ENCODE peak calls at places on chromosomes 1 and 21, in eight cellular contexts. S is CD4-positive, alpha-beta T cell; A is heart right ventricle; P is GM23248; H is cardiac muscle cell; T is ovary; F is pancreas; E is stomach. N is an unnamed sample. For H3K9me3, the result is how much of the 10 kb centered on the place peaks cover.

GRCh38 chr1:210223174-210223904 is 9.3 kb upstream of the SERTAD4 start:
- DNase-seq in S (no peak), A (no peak), P (no peak), H (no peak), T (no peak), F (no peak), E (no peak), N (no peak)

GRCh38 chr1:227270554-227270953 is 47.7 kb downstream of the CDC42BPA start:
- DNase-seq in S (no peak), A (no peak), P (no peak), H (no peak), T (no peak), F (no peak), E (no peak), N (no peak)

GRCh38 chr1:236066828-236067386 is 2.0 kb upstream of the NID1 start:
- DNase-seq in S (peak), A (peak), P (no peak), H (peak), T (peak), F (no peak), E (peak), N (no peak)

GRCh38 chr1:24286246-24287010 is 32.7 kb upstream of the GRHL3 start:
- DNase-seq in S (no peak), A (no peak), P (no peak), H (no peak), T (no peak), F (no peak), E (no peak), N (no peak)

GRCh38 chr1:173193639-173194038 is 13.5 kb downstream of the TNFSF4 start:
- DNase-seq in S (no peak), A (no peak), P (peak), H (no peak), T (no peak), F (no peak), E (no peak), N (no peak)

GRCh38 chr1:42052300-42052699 is 100.9 kb upstream of the GUCA2B start:
- DNase-seq in S (no peak), A (no peak), P (peak), H (no peak), T (no peak), F (no peak), E (no peak), N (no peak)

GRCh38 chr1:43331688-43332087 is 5.9 kb upstream of the MPL start:
- DNase-seq in S (no peak), A (no peak), P (no peak), H (no peak), T (no peak), F (no peak), E (no peak), N (no peak)

GRCh38 chr1:63967901-63968300 is 194.1 kb downstream of the ROR1 start:
- DNase-seq in S (no peak), A (no peak), P (peak), H (no peak), T (no peak), F (no peak), E (no peak), N (no peak)

GRCh38 chr1:31931241-31932225 is 6.6 kb downstream of the PTP4A2 start:
- DNase-seq in S (no peak), A (no peak), P (peak), H (no peak), T (no peak), F (no peak), E (no peak), N (no peak)

GRCh38 chr21:41196990-41197389 is 29.0 kb downstream of the BACE2 start:
- DNase-seq in S (no peak), A (no peak), P (peak), H (no peak), T (no peak), F (no peak), E (no peak), N (no peak)

GRCh38 chr1:6483761-6484117 is 7.7 kb downstream of the PLEKHG5 start:
- DNase-seq in S (no peak), A (no peak), P (no peak), H (no peak), T (no peak), F (no peak), E (no peak), N (no peak)

GRCh38 chr1:6484826-6485139 is 6.7 kb downstream of the PLEKHG5 start:
- DNase-seq in S (no peak), A (no peak), P (no peak), H (no peak), T (no peak), F (no peak), E (no peak), N (no peak)

GRCh38 chr1:6486433-6487011 is 4.9 kb downstream of the PLEKHG5 start:
- DNase-seq in S (peak), A (peak), P (peak), H (peak), T (peak), F (peak), E (peak), N (peak)

GRCh38 chr1:6485937-6486250 is 5.6 kb downstream of the PLEKHG5 start:
- DNase-seq in S (no peak), A (no peak), P (no peak), H (no peak), T (no peak), F (no peak), E (no peak), N (no peak)

DNA sequence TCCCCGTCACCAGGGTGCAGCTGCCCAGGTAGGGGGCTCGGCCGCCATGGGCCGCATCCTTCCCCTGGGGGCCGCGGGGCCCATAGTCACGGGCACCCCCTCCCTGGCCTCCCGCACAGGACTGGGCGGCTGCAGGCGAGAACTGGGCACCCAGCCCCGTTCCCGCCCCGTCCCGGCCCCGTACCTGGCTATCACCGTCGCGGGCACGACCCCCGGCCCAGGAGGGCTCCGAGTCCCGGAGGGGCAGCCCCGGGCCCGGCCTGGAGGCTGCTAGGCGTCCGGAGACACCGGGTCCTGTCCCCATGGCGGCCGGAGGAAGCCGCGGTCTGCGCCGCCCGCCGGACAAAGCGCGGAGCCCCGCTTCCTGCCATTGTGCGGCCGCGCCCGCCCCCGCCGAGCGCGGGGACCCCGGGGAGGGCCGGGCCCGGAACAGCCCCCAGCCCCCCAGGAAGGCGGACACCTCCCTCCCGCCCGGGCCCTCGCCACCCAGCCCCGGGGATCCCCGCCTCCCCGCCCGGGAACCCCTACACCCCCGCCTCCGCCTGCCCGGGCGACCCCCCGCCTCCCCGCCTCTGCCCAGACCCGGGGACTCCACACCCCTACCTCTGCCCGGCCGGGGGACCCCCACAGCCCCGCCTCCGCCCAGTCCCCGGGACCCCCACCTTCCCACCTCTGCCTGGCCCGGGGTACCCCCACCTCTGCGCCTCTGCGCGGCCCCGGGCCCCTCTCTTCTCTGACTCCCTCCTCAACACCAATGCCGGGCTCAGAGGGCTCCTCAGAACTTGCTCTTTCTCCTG is 6.1 kb downstream of the PLEKHG5 start:
- DNase-seq in S (no peak), A (no peak), P (peak), H (peak), T (no peak), F (no peak), E (no peak), N (no peak)
- H3K27ac ChIP-seq in S (no peak), A (peak), P (no peak), H (no peak), T (no peak), F (no peak), E (peak), N (no peak)

DNA sequence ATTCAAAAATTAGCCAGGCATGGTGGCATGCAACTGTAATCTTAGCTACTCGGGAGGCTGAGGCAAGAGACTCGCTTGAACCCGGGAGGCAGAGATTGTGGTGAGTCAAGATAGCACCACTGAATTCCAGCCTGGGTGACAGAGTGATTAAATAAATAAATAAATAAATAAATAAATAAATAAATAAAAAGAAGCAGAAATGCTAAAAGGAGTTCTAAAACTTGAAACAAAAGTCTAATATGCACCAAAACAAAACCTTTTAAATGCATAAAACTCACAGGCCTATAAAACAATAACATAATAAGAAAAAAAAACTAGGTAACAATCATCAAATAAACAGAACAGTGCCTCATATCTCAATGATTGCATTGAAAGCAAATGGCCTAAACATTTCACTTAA is 1458.9 kb downstream of the AMY1C start:
- DNase-seq in S (no peak), A (no peak), P (no peak), H (no peak), T (no peak), F (no peak), E (no peak), N (no peak)
- H3K9me3 ChIP-seq in S (under half), A (under half), P (under half), H (under half), T (under half), F (under half), E (under half), N (under half)

DNA sequence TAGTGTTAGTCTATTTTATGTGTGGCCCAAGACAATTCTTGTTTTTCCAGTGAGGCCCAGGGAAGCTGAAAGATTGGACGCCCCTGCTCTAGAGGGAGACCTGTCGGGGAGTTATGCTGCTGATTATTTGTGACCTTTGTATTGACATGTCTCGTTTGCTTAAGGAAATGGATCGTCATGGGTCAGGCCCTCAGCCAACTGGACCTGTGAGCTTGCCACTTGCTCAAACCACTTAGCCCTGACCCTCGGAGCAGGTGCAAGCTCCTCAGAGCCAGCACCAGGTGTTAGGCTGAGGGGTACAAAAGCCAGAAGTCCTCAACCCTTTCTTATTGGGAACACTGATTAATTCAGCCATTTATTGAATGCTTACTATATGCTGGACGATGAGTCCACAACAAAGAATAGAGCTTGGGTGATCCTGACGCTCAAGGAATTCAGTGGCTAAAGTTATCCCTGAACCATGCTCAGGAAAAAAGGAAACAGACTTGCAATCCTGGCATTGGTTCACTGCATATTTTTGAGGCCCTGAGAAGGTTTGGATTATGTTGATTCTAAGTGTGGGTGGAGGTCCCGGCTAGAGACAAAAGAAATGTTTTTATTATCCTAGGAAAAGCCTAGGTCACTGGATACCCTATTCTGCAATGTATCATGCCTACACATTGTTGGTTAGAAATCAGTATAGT is 19.0 kb downstream of the TGFB2 start:
- DNase-seq in S (no peak), A (no peak), P (no peak), H (no peak), T (no peak), F (no peak), E (peak), N (no peak)
- H3K27ac ChIP-seq in S (no peak), A (no peak), P (no peak), H (peak), T (peak), F (no peak), E (peak), N (no peak)

GRCh38 chr1:46772571-46772970 is 26.3 kb upstream of the CYP4B1 start:
- DNase-seq in S (no peak), A (no peak), P (no peak), H (no peak), T (no peak), F (no peak), E (no peak), N (no peak)

GRCh38 chr1:46769028-46769740 is 29.7 kb upstream of the CYP4B1 start:
- DNase-seq in S (no peak), A (no peak), P (no peak), H (no peak), T (no peak), F (no peak), E (no peak), N (no peak)

GRCh38 chr1:46767649-46768282 is 31.1 kb upstream of the CYP4B1 start:
- DNase-seq in S (no peak), A (peak), P (no peak), H (peak), T (no peak), F (no peak), E (peak), N (no peak)

GRCh38 chr1:46768445-46768844 is 30.4 kb upstream of the CYP4B1 start:
- DNase-seq in S (no peak), A (no peak), P (no peak), H (no peak), T (no peak), F (no peak), E (no peak), N (no peak)

DNA sequence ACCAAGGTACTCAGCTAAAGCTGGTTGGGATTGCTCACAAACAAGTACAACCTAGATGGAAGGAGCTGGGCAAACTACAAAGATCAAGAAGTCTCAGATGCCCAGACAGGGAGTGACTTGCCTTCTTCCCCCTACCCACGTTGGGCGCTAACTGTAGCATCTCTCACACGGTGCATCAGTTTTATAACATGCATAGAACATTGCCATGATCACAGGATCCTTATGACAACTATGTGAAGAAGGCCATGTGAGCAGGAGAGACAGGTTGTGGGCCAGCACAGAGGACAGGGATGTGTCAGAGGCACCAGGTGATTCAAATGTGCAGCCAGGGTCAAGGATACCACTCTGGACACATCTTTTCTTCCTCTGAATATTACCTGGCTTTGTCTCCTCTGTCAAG is 28.3 kb upstream of the CYP4B1 start:
- DNase-seq in S (no peak), A (no peak), P (no peak), H (no peak), T (no peak), F (no peak), E (no peak), N (no peak)
- H3K9me3 ChIP-seq in S (under half), A (under half), P (under half), H (under half), T (under half), F (under half), E (under half), N (under half)

GRCh38 chr1:230642263-230642959 is at the start of gene COG2:
- DNase-seq in S (peak), A (peak), P (peak), H (peak), T (peak), F (peak), E (peak), N (peak)
- H3K27ac ChIP-seq in S (peak), A (peak), P (peak), H (peak), T (peak), F (peak), E (peak), N (peak)

GRCh38 chr1:161207173-161207572 is 5.0 kb downstream of the NDUFS2 start:
- DNase-seq in S (no peak), A (peak), P (no peak), H (no peak), T (peak), F (no peak), E (no peak), N (no peak)

GRCh38 chr1:161215079-161215478 is at the start of gene FCER1G:
- DNase-seq in S (no peak), A (no peak), P (no peak), H (no peak), T (no peak), F (no peak), E (no peak), N (no peak)

GRCh38 chr1:161214374-161214773 is 721 bp upstream of the FCER1G start:
- DNase-seq in S (no peak), A (no peak), P (no peak), H (no peak), T (no peak), F (no peak), E (no peak), N (no peak)

GRCh38 chr1:161206411-161207140 is 4.4 kb downstream of the NDUFS2 start:
- DNase-seq in S (no peak), A (peak), P (peak), H (no peak), T (peak), F (no peak), E (no peak), N (no peak)

GRCh38 chr1:161209790-161210409 is 5.2 kb upstream of the FCER1G start:
- DNase-seq in S (peak), A (peak), P (peak), H (peak), T (peak), F (peak), E (peak), N (no peak)
- H3K9me3 ChIP-seq in S (under half), A (under half), P (under half), H (under half), T (under half), F (under half), E (under half), N (under half)

GRCh38 chr1:65167544-65167943 is 19.5 kb downstream of the AK4 start:
- DNase-seq in S (no peak), A (no peak), P (no peak), H (peak), T (no peak), F (no peak), E (no peak), N (no peak)

GRCh38 chr1:65172936-65173335 is 24.9 kb downstream of the AK4 start:
- DNase-seq in S (no peak), A (no peak), P (no peak), H (no peak), T (no peak), F (no peak), E (no peak), N (no peak)

GRCh38 chr1:65168867-65169266 is 20.9 kb downstream of the AK4 start:
- DNase-seq in S (no peak), A (no peak), P (no peak), H (no peak), T (no peak), F (no peak), E (no peak), N (no peak)

GRCh38 chr1:65166572-65167305 is 18.7 kb downstream of the AK4 start:
- DNase-seq in S (no peak), A (peak), P (no peak), H (peak), T (no peak), F (no peak), E (no peak), N (no peak)

DNA sequence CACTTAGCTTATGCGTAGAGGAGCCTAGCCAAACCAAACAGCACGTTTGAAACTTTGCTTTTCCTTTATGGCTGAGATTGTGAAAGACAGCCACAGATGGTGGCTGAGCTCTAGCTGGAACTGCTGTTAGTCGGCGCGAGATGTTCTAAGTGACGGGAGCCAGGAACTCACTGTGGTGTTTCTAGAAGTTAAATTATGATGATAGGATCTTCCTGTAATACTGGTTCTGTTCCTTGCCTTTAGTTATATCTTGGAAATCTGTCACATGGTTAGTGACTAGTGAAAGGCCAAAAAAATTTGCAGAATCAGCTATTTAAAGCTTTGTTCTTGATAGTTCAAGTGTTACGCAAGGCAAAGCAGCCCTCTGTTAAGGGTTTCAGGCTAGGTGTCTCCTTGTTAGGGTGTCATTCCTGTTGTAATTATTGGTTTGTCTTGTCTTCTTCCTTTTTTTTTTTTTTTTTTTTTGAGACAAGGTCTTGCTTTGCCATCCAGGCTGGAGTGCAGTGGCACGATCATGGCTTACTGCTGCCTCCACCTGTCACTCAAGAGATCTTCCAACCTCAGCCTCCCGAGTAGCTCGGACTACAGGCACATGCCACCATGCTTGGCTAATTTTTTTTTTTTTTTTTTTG is 22.6 kb downstream of the AK4 start:
- DNase-seq in S (no peak), A (no peak), P (peak), H (no peak), T (no peak), F (no peak), E (peak), N (no peak)
- H3K27ac ChIP-seq in S (no peak), A (peak), P (no peak), H (peak), T (no peak), F (no peak), E (peak), N (no peak)

DNA sequence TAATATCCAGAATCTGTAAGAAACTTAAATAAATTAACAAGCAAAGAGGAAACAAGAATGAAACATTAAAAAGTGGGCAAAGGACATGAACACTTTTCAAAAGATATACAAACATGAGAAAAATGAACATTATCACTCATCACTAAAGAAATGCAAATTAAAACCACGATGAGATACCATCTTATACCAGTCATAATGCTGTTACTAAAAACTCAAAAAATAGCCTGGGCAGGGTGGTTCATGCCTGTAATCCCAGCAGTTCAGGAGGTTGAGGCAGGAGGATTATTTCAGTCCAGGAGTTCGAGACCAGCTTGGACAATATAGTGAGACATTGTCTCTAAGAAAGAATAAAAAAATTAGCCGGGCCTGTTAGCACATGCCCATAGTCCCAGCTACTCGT is 6.1 kb downstream of the ZNF124 start:
- DNase-seq in S (no peak), A (no peak), P (peak), H (no peak), T (no peak), F (no peak), E (no peak), N (no peak)
- H3K9me3 ChIP-seq in S (half or more), A (half or more), P (under half), H (under half), T (under half), F (under half), E (half or more), N (under half)

GRCh38 chr1:109094377-109094803 is 3.8 kb downstream of the TMEM167B start:
- DNase-seq in S (no peak), A (no peak), P (peak), H (no peak), T (no peak), F (no peak), E (no peak), N (peak)
- H3K27ac ChIP-seq in S (no peak), A (peak), P (no peak), H (no peak), T (no peak), F (no peak), E (peak), N (peak)

N was measured in AG04450.